ENCODE peak calls at places on chromosome 7, in four cellular contexts. N is fibroblast of mammary gland, F is sigmoid colon, M is upper lobe of left lung. C is an unnamed sample.

GRCh38 chr7:44057849-44058758 is 7.3 kb downstream of the PGAM2 start:
- DNase-seq in N (no peak), F (peak), M (peak), C (no peak)

GRCh38 chr7:2411815-2412586 is 8.6 kb downstream of the CHST12 start:
- DNase-seq in N (no peak), F (no peak), M (no peak), C (no peak)

GRCh38 chr7:39016609-39017008 is 38.9 kb downstream of the POU6F2 start:
- DNase-seq in N (no peak), F (no peak), M (peak), C (no peak)

GRCh38 chr7:33108591-33108930 is 643 bp downstream of the RP9 start:
- DNase-seq in N (no peak), F (no peak), M (no peak), C (no peak)

GRCh38 chr7:54955296-54955695 is 63.5 kb upstream of the EGFR start:
- DNase-seq in N (no peak), F (no peak), M (no peak), C (no peak)

GRCh38 chr7:98613601-98614425 is 3.3 kb upstream of the NPTX2 start:
- DNase-seq in N (peak), F (no peak), M (no peak), C (peak)

GRCh38 chr7:156617215-156617614 is 23.4 kb upstream of the RNF32 start:
- DNase-seq in N (no peak), F (no peak), M (no peak), C (no peak)

GRCh38 chr7:99953649-99954048 is 22.2 kb downstream of the AZGP1 start:
- DNase-seq in N (peak), F (no peak), M (peak), C (no peak)

GRCh38 chr7:85021090-85021704 is 165.7 kb downstream of the SEMA3D start:
- DNase-seq in N (peak), F (no peak), M (no peak), C (no peak)

GRCh38 chr7:36565792-36566356 is 158.4 kb downstream of the AOAH start:
- DNase-seq in N (peak), F (no peak), M (no peak), C (no peak)

GRCh38 chr7:30755384-30756154 is 3.6 kb downstream of the INMT start:
- DNase-seq in N (no peak), F (peak), M (no peak), C (no peak)
- TF ChIP-seq CTCF in N (no peak), F (no peak), M (no peak), C (no peak)

GRCh38 chr7:151012031-151012692 is 12.1 kb downstream of the ATG9B start:
- DNase-seq in N (no peak), F (no peak), M (no peak), C (no peak)

GRCh38 chr7:151013356-151013727 is 11.0 kb downstream of the ATG9B start:
- DNase-seq in N (no peak), F (no peak), M (no peak), C (no peak)

GRCh38 chr7:151012921-151013347 is 11.4 kb downstream of the ATG9B start:
- DNase-seq in N (peak), F (peak), M (no peak), C (no peak)

GRCh38 chr7:151014950-151015349 is 9.3 kb downstream of the ATG9B start:
- DNase-seq in N (peak), F (no peak), M (no peak), C (no peak)

GRCh38 chr7:151013728-151014497 is 10.4 kb downstream of the ATG9B start:
- DNase-seq in N (peak), F (peak), M (peak), C (no peak)
- H3K4me3 ChIP-seq in N (peak), F (peak), M (peak), C (peak)

GRCh38 chr7:92988051-92988450 is 129.7 kb downstream of the SAMD9 start:
- DNase-seq in N (peak), F (no peak), M (no peak), C (peak)
- TF ChIP-seq CTCF in N (peak), F (peak), M (peak), C (peak)

GRCh38 chr7:37920305-37920618 is 178 bp upstream of the EPDR1 start:
- DNase-seq in N (no peak), F (no peak), M (no peak), C (no peak)

GRCh38 chr7:37915438-37915837 is 1.2 kb downstream of the SFRP4 start:
- DNase-seq in N (no peak), F (no peak), M (no peak), C (no peak)

GRCh38 chr7:37918526-37918925 is 1.9 kb upstream of the SFRP4 start:
- DNase-seq in N (no peak), F (no peak), M (no peak), C (no peak)

GRCh38 chr7:37916017-37916672 is 472 bp downstream of the SFRP4 start:
- DNase-seq in N (no peak), F (peak), M (peak), C (no peak)

GRCh38 chr7:37916673-37917660 is at the start of gene SFRP4:
- DNase-seq in N (peak), F (peak), M (peak), C (peak)
- H3K4me3 ChIP-seq in N (peak), F (peak), M (peak), C (peak)

GRCh38 chr7:155254018-155254417 is 43.7 kb upstream of the INSIG1 start:
- DNase-seq in N (no peak), F (no peak), M (no peak), C (no peak)

GRCh38 chr7:155252958-155253501 is 44.6 kb upstream of the INSIG1 start:
- DNase-seq in N (no peak), F (no peak), M (no peak), C (no peak)

GRCh38 chr7:155251831-155252230 is 45.8 kb upstream of the INSIG1 start:
- DNase-seq in N (no peak), F (no peak), M (no peak), C (no peak)

GRCh38 chr7:155255071-155255470 is 42.6 kb upstream of the INSIG1 start:
- DNase-seq in N (no peak), F (no peak), M (no peak), C (no peak)

GRCh38 chr7:155252388-155252957 is 45.2 kb upstream of the INSIG1 start:
- DNase-seq in N (peak), F (no peak), M (no peak), C (peak)
- TF ChIP-seq CTCF in N (no peak), F (no peak), M (no peak), C (no peak)

GRCh38 chr7:45884136-45884535 is 4.2 kb upstream of the IGFBP1 start:
- DNase-seq in N (no peak), F (no peak), M (no peak), C (no peak)
- H3K4me3 ChIP-seq in N (no peak), F (no peak), M (no peak), C (no peak)

C was measured in astrocyte of the cerebellum.